ENCODE peak calls at places on chromosomes 4 and X, in six cellular contexts. V is cardiac muscle cell, H is HCT116, P is A549, R is PC-9, U is heart left ventricle. K is an unnamed sample.

GRCh38 chr4:991451-992296 is 1.5 kb downstream of the SLC26A1 start:
- DNase-seq in V (no peak), H (no peak), P (no peak), R (no peak), U (peak), K (peak)

GRCh38 chr4:186161138-186161537 is 30.2 kb upstream of the CYP4V2 start:
- DNase-seq in V (no peak), H (no peak), P (no peak), R (no peak), U (no peak), K (no peak)

GRCh38 chrX:130174051-130174704 is 2.4 kb downstream of the RAB33A start:
- DNase-seq in V (no peak), H (no peak), P (no peak), R (peak), U (no peak), K (peak)

GRCh38 chr4:82780398-82781231 is 18.0 kb downstream of the SCD5 start:
- DNase-seq in V (peak), H (no peak), P (no peak), R (peak), U (peak), K (peak)

GRCh38 chr4:7194251-7195137 is 2.2 kb downstream of the SORCS2 start:
- DNase-seq in V (peak), H (no peak), P (peak), R (no peak), U (peak), K (peak)

GRCh38 chrX:10098235-10098819 is 58.4 kb upstream of the CLCN4 start:
- DNase-seq in V (no peak), H (no peak), P (no peak), R (no peak), U (no peak), K (no peak)

GRCh38 chrX:63754141-63754859 is 30.7 kb downstream of the ARHGEF9 start:
- DNase-seq in V (no peak), H (no peak), P (peak), R (no peak), U (no peak), K (peak)

GRCh38 chr4:38180456-38180855 is 220.3 kb downstream of the PTTG2 start:
- DNase-seq in V (no peak), H (no peak), P (no peak), R (peak), U (no peak), K (no peak)

GRCh38 chr4:101651778-101652177 is 138.8 kb upstream of the BANK1 start:
- DNase-seq in V (peak), H (no peak), P (no peak), R (no peak), U (no peak), K (no peak)

GRCh38 chrX:48958635-48959094 is 1.3 kb upstream of the OTUD5 start:
- DNase-seq in V (peak), H (no peak), P (peak), R (peak), U (no peak), K (no peak)

DNA sequence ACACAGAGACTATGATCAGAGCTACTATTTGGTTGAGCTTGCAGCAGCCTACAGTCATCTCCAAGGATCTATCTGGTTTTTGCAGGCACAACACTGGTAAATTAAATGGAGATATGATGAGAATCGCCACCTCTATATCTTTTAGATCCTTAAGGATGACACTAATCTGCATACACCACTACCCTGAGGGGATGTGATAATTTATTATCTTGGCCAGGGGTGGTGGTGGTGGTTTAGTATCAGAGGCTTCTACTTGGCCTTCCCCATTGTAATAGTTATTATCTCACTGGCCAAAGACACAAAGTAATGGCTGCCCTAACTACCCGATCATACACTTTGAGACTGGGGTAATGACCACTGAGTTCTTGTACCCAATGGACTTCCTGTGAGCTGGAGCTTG is 21.2 kb downstream of the CCDC160 start:
- DNase-seq in V (no peak), H (no peak), P (no peak), R (no peak), U (no peak), K (no peak)
- H3K27ac ChIP-seq in V (no peak), H (no peak), P (no peak), R (no peak), U (no peak), K (no peak)

DNA sequence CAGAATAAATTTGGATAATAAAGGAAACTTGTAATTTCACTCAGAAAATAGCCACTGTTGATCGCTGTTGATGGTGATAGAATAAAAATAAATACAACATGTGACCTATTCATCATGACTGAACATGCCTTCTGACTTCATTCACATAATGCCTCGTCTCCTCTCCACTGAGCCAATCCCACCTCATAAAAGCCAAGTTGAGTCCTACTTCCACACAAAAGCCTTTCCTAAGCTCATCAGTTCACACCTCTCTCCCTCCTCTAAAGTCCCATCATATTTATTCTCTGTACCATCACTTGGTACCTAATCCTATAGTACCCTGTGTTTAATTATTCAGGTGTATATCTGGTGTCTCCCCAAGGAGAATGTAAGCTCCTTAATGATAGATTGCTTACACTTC is 37.7 kb downstream of the APOO start:
- DNase-seq in V (no peak), H (no peak), P (no peak), R (no peak), U (no peak), K (no peak)
- H3K27ac ChIP-seq in V (no peak), H (no peak), P (no peak), R (no peak), U (no peak), K (no peak)

DNA sequence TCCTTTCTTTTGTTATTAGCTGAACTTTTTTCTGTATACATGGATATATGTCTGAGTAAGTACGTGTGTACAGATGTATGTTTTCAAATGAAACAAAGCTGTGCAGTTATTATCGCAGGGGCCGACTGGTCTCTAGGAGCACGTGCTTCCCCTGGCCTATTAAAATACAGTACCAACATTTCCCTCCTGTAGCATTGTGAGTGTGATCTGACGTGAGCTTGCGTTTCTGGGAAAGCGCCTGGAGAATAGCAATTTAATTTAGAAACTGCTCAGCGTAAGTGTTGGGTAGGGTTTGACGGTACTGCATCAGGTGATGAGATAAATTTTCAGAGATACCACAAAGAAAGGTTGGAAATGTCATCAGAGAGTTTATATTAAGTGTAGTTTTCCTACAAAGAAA is 173.3 kb downstream of the FBXO8 start:
- DNase-seq in V (no peak), H (no peak), P (no peak), R (no peak), U (no peak), K (no peak)
- H3K27ac ChIP-seq in V (no peak), H (no peak), P (no peak), R (no peak), U (no peak), K (no peak)

GRCh38 chr4:57061395-57061794 is 48.8 kb downstream of the IGFBP7 start:
- DNase-seq in V (no peak), H (no peak), P (no peak), R (no peak), U (no peak), K (no peak)
- H3K27ac ChIP-seq in V (no peak), H (no peak), P (peak), R (no peak), U (peak), K (no peak)

DNA sequence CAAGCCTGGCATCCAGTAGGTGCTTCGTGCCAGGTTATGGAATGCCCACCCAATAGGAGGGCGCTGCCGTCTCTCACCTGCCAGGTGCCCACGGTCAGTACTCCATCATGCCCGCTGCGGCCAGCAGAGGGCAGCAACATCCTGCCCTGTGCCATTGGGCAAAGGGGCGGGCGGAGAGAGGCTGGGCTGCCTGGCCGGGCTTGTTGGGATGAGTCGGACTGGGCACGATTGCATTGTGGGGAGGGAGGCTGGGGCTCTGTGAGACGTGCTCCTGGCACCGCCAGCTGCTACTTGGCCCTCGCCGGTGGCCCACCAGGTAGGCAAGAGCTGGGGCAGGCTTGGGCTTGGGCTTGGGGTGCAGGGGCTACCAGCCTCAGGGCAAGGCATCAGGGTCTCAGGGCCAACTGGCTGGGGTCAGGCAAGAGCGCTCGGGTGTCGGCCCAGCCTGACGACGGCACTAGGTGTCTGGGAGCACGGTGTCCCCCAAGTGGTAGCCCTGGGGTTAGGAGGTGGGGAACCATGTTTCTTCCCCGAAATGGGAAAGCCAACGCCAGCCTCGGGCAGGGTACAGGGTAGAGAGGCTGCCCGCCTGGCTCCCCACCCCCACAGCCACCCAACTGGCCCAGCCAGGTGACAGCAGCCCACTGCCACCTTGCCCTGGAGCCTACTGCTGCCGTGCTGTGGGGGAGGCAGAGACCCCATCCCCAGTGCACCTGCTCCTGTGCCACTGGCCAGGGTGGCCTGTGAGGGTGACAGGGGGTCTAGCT is at the start of gene PLXNB3:
- DNase-seq in V (peak), H (peak), P (peak), R (peak), U (peak), K (peak)
- H3K27ac ChIP-seq in V (no peak), H (peak), P (peak), R (no peak), U (no peak), K (no peak)

GRCh38 chr4:155675709-155676429 is 9.2 kb downstream of the GUCY1A1 start:
- DNase-seq in V (no peak), H (no peak), P (no peak), R (no peak), U (no peak), K (no peak)

GRCh38 chr4:155674669-155675071 is 8.0 kb downstream of the GUCY1A1 start:
- DNase-seq in V (no peak), H (no peak), P (no peak), R (no peak), U (no peak), K (no peak)

GRCh38 chr4:155676430-155676825 is 9.8 kb downstream of the GUCY1A1 start:
- DNase-seq in V (peak), H (no peak), P (no peak), R (no peak), U (no peak), K (no peak)

GRCh38 chr4:155672342-155672741 is 5.7 kb downstream of the GUCY1A1 start:
- DNase-seq in V (peak), H (no peak), P (no peak), R (no peak), U (no peak), K (no peak)

GRCh38 chr4:155673453-155673979 is 6.9 kb downstream of the GUCY1A1 start:
- DNase-seq in V (no peak), H (no peak), P (no peak), R (no peak), U (no peak), K (no peak)
- H3K27ac ChIP-seq in V (peak), H (no peak), P (no peak), R (no peak), U (no peak), K (no peak)

DNA sequence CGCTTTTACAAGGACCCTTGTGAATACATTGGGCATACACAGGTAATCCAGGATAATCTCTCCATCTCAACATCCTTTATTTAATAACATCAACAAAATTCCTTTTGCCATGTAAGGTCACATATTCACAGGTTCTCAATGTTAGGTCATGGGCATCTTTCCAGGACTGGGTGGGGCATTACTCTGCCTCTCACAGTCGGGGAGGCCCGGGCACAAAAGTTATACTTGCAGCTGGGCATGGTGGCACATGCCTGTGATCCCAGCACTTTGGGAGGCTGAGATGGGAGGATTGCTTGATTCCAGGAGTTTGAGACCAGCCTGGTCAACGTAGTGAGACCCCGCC is 93.7 kb upstream of the AP1S2 start:
- DNase-seq in V (no peak), H (no peak), P (no peak), R (no peak), U (no peak), K (no peak)
- H3K27ac ChIP-seq in V (no peak), H (no peak), P (no peak), R (peak), U (no peak), K (no peak)

GRCh38 chr4:80007745-80008149 is 65.3 kb downstream of the ANTXR2 start:
- DNase-seq in V (no peak), H (no peak), P (no peak), R (no peak), U (no peak), K (no peak)
- H3K27ac ChIP-seq in V (no peak), H (no peak), P (no peak), R (no peak), U (no peak), K (no peak)

K was measured in right lobe of liver.